ENCODE peak calls at places on chromosomes 11 and 22, in eight cellular contexts. B, O, Q, P, E, J, S and K are unnamed samples.

GRCh38 chr11:79353706-79354105 is 87.1 kb downstream of the TENM4 start:
- DNase-seq in P (no peak), E (no peak), J (no peak), O (no peak), S (no peak), B (no peak), Q (no peak), K (no peak)

GRCh38 chr11:125451400-125452124 is 44.5 kb downstream of the FEZ1 start:
- DNase-seq in Q (no peak), S (no peak), B (no peak), E (no peak), J (no peak), P (no peak), O (peak), K (no peak)

GRCh38 chr11:27509953-27510352 is 3.4 kb upstream of the LIN7C start:
- DNase-seq in B (no peak), J (no peak), E (no peak), P (no peak), Q (no peak), O (no peak), S (no peak), K (no peak)

GRCh38 chr11:84476581-84476980 is 1150.6 kb downstream of the DLG2 start:
- DNase-seq in B (no peak), S (no peak), J (no peak), O (no peak), P (no peak), E (no peak), Q (no peak), K (no peak)

GRCh38 chr22:20422271-20422958 is 15.2 kb downstream of the SCARF2 start:
- DNase-seq in O (no peak), J (no peak), S (peak), Q (no peak), B (no peak), P (no peak), E (no peak), K (no peak)

GRCh38 chr11:64389851-64390250 is 30.9 kb downstream of the RPS6KA4 start:
- DNase-seq in B (no peak), E (no peak), O (no peak), P (no peak), S (no peak), Q (no peak), J (no peak), K (no peak)

GRCh38 chr11:21988477-21988876 is 204.4 kb upstream of the ANO5 start:
- DNase-seq in O (no peak), S (no peak), B (no peak), E (no peak), P (no peak), J (no peak), Q (no peak), K (no peak)

GRCh38 chr11:73384531-73384870 is 8.3 kb downstream of the RELT start:
- DNase-seq in O (no peak), J (no peak), Q (no peak), E (no peak), P (no peak), S (no peak), B (no peak), K (no peak)

GRCh38 chr11:128365044-128365443 is 222.3 kb downstream of the ETS1 start:
- DNase-seq in E (peak), S (no peak), B (peak), J (no peak), Q (no peak), O (peak), P (no peak), K (no peak)